ENCODE peak calls at places on chromosomes 5 and 9, in nine cellular contexts. K is thoracic aorta, P is right lobe of liver, J is osteocyte, D is ascending aorta, A is OCI-LY7, Z is neural progenitor cell, T is foreskin fibroblast, C is choroid plexus epithelial cell. S is an unnamed sample.

GRCh38 chr5:76473676-76474075 is 70.6 kb downstream of the IQGAP2 start:
- DNase-seq in K (no peak), T (no peak), C (no peak), D (no peak), P (no peak), Z (no peak), A (peak), J (no peak), S (peak)

GRCh38 chr9:127059648-127060365 is 62.6 kb downstream of the ANGPTL2 start:
- DNase-seq in J (peak), K (no peak), C (no peak), T (no peak), A (peak), D (peak), P (no peak), Z (no peak), S (peak)

GRCh38 chr9:97387936-97388684 is 23.8 kb upstream of the TDRD7 start:
- DNase-seq in P (no peak), C (no peak), J (no peak), A (no peak), K (no peak), Z (no peak), T (no peak), D (no peak), S (peak)

GRCh38 chr9:137183980-137184595 is 4.3 kb downstream of the ANAPC2 start:
- DNase-seq in P (no peak), Z (no peak), C (no peak), K (no peak), A (no peak), J (no peak), D (no peak), T (no peak), S (no peak)

GRCh38 chr5:115471674-115472073 is 72.9 kb downstream of the FEM1C start:
- DNase-seq in Z (no peak), A (no peak), J (no peak), C (no peak), D (no peak), P (peak), T (peak), K (no peak), S (no peak)

GRCh38 chr9:17578911-17579793 is at the start of gene SH3GL2:
- DNase-seq in D (no peak), C (peak), J (no peak), P (no peak), Z (peak), K (no peak), A (no peak), T (no peak), S (peak)

GRCh38 chr9:3865373-3865772 is 339.6 kb upstream of the RFX3 start:
- DNase-seq in A (no peak), T (peak), K (no peak), P (no peak), D (no peak), J (no peak), Z (no peak), C (no peak), S (no peak)

GRCh38 chr9:97984188-97985057 is 1.3 kb downstream of the ANP32B start:
- DNase-seq in D (peak), A (peak), C (peak), Z (peak), J (peak), K (peak), P (peak), T (peak), S (peak)

GRCh38 chr5:3886521-3887461 is 291.2 kb downstream of the IRX1 start:
- DNase-seq in Z (no peak), P (no peak), K (no peak), A (no peak), T (no peak), D (no peak), C (no peak), J (no peak), S (no peak)

GRCh38 chr5:160083012-160083436 is 36.2 kb downstream of the PWWP2A start:
- DNase-seq in T (peak), Z (no peak), P (no peak), D (no peak), A (no peak), J (no peak), K (no peak), C (peak), S (no peak)

GRCh38 chr5:39195198-39195826 is 24.1 kb downstream of the FYB1 start:
- DNase-seq in D (no peak), J (no peak), K (no peak), T (no peak), Z (no peak), C (no peak), A (no peak), P (no peak), S (no peak)

GRCh38 chr9:3398232-3398648 is 127.6 kb downstream of the RFX3 start:
- DNase-seq in D (no peak), K (no peak), P (no peak), C (no peak), J (no peak), A (peak), T (no peak), Z (no peak), S (peak)

GRCh38 chr9:105832311-105832710 is 138.0 kb downstream of the TMEM38B start:
- DNase-seq in A (no peak), P (no peak), D (no peak), J (no peak), Z (no peak), K (no peak), C (no peak), T (no peak), S (no peak)

GRCh38 chr5:21810737-21811316 is 1042.3 kb downstream of the CDH12 start:
- DNase-seq in P (no peak), Z (peak), K (no peak), C (peak), A (peak), T (no peak), D (no peak), J (no peak), S (no peak)

GRCh38 chr5:155332618-155333017 is 319.1 kb downstream of the KIF4B start:
- DNase-seq in K (no peak), A (no peak), Z (no peak), T (no peak), C (no peak), J (no peak), D (no peak), P (no peak), S (no peak)

GRCh38 chr9:85723220-85723619 is 18.5 kb downstream of the AGTPBP1 start:
- DNase-seq in T (no peak), J (no peak), Z (peak), D (no peak), C (peak), P (no peak), K (no peak), A (no peak), S (no peak)

GRCh38 chr9:101562966-101563365 is 29.3 kb downstream of the RNF20 start:
- DNase-seq in Z (no peak), T (no peak), C (peak), K (no peak), P (no peak), D (no peak), J (no peak), A (no peak), S (no peak)

GRCh38 chr5:171757853-171758535 is 27.6 kb upstream of the SMIM23 start:
- DNase-seq in J (no peak), Z (no peak), C (peak), D (no peak), K (no peak), A (no peak), P (no peak), T (peak), S (no peak)

GRCh38 chr5:87020099-87020934 is 247.4 kb upstream of the RASA1 start:
- DNase-seq in J (no peak), A (peak), T (peak), P (no peak), D (peak), K (no peak), Z (peak), C (peak), S (peak)

GRCh38 chr9:15213249-15213648 is 93.8 kb downstream of the TTC39B start:
- DNase-seq in P (no peak), K (no peak), T (no peak), D (no peak), A (no peak), Z (no peak), C (no peak), J (no peak), S (no peak)

GRCh38 chr9:113600871-113601545 is 137.5 kb downstream of the RGS3 start:
- DNase-seq in T (no peak), C (no peak), Z (no peak), A (no peak), P (no peak), K (no peak), D (no peak), J (no peak), S (no peak)

GRCh38 chr9:112334319-112334828 is 955 bp upstream of the PTBP3 start:
- DNase-seq in A (peak), J (no peak), K (no peak), C (peak), P (no peak), T (peak), Z (peak), D (no peak), S (peak)

GRCh38 chr9:100426532-100427365 is at the start of gene MSANTD3:
- DNase-seq in K (no peak), Z (peak), J (peak), T (peak), P (peak), C (peak), D (peak), A (peak), S (peak)

GRCh38 chr5:20113031-20113685 is 125.2 kb upstream of the CDH18 start:
- DNase-seq in J (no peak), Z (no peak), K (no peak), P (no peak), A (no peak), D (no peak), T (no peak), C (peak), S (no peak)

GRCh38 chr9:135105211-135105745 is 17.8 kb downstream of the OLFM1 start:
- DNase-seq in Z (no peak), C (no peak), K (no peak), D (no peak), T (no peak), A (no peak), P (no peak), J (no peak), S (no peak)

GRCh38 chr9:127202461-127203139 is 62.0 kb upstream of the GARNL3 start:
- DNase-seq in K (no peak), T (no peak), Z (no peak), A (no peak), C (no peak), P (no peak), J (no peak), D (no peak), S (no peak)

GRCh38 chr9:34546834-34547827 is 24.3 kb upstream of the ENHO start:
- DNase-seq in K (no peak), J (no peak), T (peak), C (peak), D (peak), Z (peak), A (peak), P (peak), S (peak)

GRCh38 chr5:122105909-122106308 is 23.4 kb upstream of the ZNF474 start:
- DNase-seq in C (no peak), P (no peak), Z (no peak), D (no peak), A (no peak), T (no peak), J (no peak), K (no peak), S (no peak)

GRCh38 chr9:90838098-90838497 is 36.5 kb downstream of the SYK start:
- DNase-seq in Z (no peak), A (peak), D (no peak), K (no peak), J (no peak), T (no peak), C (peak), P (no peak), S (no peak)

GRCh38 chr5:89211836-89212235 is 328.9 kb upstream of the MEF2C start:
- DNase-seq in J (no peak), T (peak), A (no peak), C (peak), K (no peak), Z (no peak), P (no peak), D (no peak), S (no peak)

GRCh38 chr9:136043386-136044054 is 51.6 kb downstream of the NACC2 start:
- DNase-seq in D (peak), C (no peak), P (peak), K (no peak), J (peak), T (no peak), A (no peak), Z (no peak), S (no peak)

GRCh38 chr9:134366223-134367031 is 40.2 kb downstream of the RXRA start:
- DNase-seq in A (no peak), T (peak), P (peak), K (peak), C (peak), Z (no peak), D (peak), J (peak), S (no peak)

GRCh38 chr5:126516133-126516532 is 78.9 kb downstream of the ALDH7A1 start:
- DNase-seq in J (no peak), Z (no peak), P (no peak), T (peak), K (no peak), C (peak), D (no peak), A (no peak), S (no peak)

GRCh38 chr5:125140855-125141254 is 394.4 kb upstream of the ZNF608 start:
- DNase-seq in T (peak), A (peak), J (no peak), K (no peak), P (no peak), Z (peak), D (no peak), C (peak), S (no peak)

GRCh38 chr9:124735121-124735520 is 36.0 kb downstream of the NR6A1 start:
- DNase-seq in J (no peak), A (peak), K (no peak), C (peak), P (no peak), D (no peak), T (peak), Z (no peak), S (no peak)

GRCh38 chr5:55634204-55634785 is 77.8 kb downstream of the SLC38A9 start:
- DNase-seq in J (no peak), C (peak), T (no peak), Z (no peak), P (no peak), K (no peak), D (no peak), A (no peak), S (no peak)

GRCh38 chr5:17620627-17621026 is 10.4 kb downstream of the TAF11L12 start:
- DNase-seq in K (no peak), A (no peak), Z (no peak), D (no peak), J (no peak), P (no peak), C (no peak), T (no peak), S (peak)

GRCh38 chr5:89421035-89421434 is 538.1 kb upstream of the MEF2C start:
- DNase-seq in P (no peak), T (no peak), A (no peak), C (peak), Z (no peak), J (no peak), D (no peak), K (no peak), S (no peak)

GRCh38 chr9:92970467-92970923 is 23.2 kb downstream of the FGD3 start:
- DNase-seq in C (peak), T (no peak), P (no peak), D (no peak), K (no peak), J (peak), A (no peak), Z (peak), S (peak)

DNA sequence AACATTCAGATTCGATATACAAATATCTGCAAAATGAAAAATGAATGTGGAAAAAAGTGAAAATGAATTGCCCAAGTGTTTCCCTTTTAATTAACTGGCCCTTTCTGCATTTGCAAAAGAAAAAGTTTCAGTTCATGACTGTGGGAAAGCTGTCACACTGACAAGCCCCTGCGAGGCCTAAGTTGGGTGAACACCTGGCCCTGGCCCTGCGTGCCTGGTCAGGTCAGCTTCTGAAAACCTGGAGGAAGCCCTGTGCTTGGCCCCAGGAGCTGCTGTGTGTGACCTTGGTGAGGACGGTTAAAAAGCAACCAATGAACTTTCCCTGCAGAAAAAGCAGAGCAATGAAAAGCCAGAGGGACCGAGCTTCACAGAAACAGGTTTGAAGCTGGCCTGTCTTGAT is 41.0 kb upstream of the SHC3 start:
- DNase-seq in A (no peak), P (no peak), D (no peak), T (no peak), C (no peak), K (no peak), Z (no peak), J (no peak), S (no peak)
- TF ChIP-seq CTCF in A (no peak), P (no peak), D (no peak), T (no peak), C (no peak), K (no peak), Z (no peak), J (no peak), S (no peak)

DNA sequence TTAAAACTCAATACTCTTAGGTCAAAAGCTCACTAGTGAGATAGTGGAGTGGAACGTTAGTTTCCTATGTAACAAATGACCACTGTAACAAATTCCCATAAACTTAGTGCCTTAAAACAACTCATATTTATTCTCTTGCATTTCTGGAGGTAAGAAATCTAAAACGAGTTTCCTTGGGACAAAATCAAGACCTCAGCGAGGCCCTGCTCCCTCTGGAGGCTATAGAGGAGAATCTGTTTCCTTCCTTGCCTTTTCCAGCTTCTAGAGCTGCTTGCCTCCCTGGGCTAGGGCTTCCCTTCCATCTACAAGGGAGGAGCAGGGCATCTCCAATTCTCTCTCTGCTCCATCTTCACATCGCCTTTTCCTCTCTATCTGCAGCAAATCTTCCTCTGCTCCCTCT is 32.0 kb downstream of the SEMA5A start:
- DNase-seq in A (no peak), T (peak), J (no peak), C (peak), D (no peak), K (no peak), Z (peak), P (no peak), S (no peak)
- TF ChIP-seq CTCF in A (no peak), T (peak), J (peak), C (peak), D (no peak), K (peak), Z (peak), P (no peak), S (no peak)

GRCh38 chr5:148584103-148584502 is 70.2 kb downstream of the HTR4 start:
- DNase-seq in P (no peak), T (no peak), C (no peak), D (no peak), Z (no peak), J (no peak), K (no peak), A (no peak), S (no peak)

GRCh38 chr5:148583421-148583965 is 70.8 kb downstream of the HTR4 start:
- DNase-seq in Z (no peak), T (no peak), J (no peak), P (no peak), A (no peak), D (no peak), C (no peak), K (no peak), S (no peak)

GRCh38 chr5:148586796-148587195 is 67.5 kb downstream of the HTR4 start:
- DNase-seq in C (no peak), D (no peak), J (no peak), T (no peak), A (no peak), K (no peak), P (no peak), Z (peak), S (no peak)

DNA sequence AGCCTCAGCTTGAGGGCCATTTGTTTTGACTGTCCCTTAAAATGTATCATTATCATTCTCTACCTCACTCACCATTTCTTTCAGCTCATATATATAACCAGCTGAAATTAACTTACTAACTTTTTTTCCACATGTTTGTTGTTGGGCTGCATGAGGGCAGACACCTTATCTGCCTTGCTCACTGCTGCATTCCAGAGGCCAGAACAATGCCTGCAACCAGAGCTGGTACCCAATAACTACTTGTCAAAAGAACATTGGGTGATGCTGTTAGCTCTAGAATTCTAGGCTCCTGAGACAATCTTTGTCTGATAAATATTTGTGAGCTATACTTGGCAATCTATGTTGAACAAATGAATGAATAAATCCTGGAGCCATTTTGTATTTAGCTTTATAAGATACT is 68.3 kb downstream of the HTR4 start:
- DNase-seq in T (no peak), A (no peak), K (no peak), C (peak), J (no peak), Z (peak), P (no peak), D (no peak), S (no peak)
- TF ChIP-seq CTCF in T (no peak), A (peak), K (no peak), C (no peak), J (no peak), Z (peak), P (no peak), D (no peak), S (no peak)

GRCh38 chr5:34802834-34803563 is 36.0 kb upstream of the TTC23L start:
- DNase-seq in Z (no peak), P (no peak), K (no peak), D (no peak), J (no peak), T (no peak), A (no peak), C (no peak), S (no peak)
- TF ChIP-seq CTCF in Z (no peak), P (no peak), K (no peak), D (no peak), J (no peak), T (no peak), A (no peak), C (no peak), S (no peak)

GRCh38 chr5:68460147-68460760 is 244.7 kb downstream of the PIK3R1 start:
- DNase-seq in T (peak), Z (peak), K (no peak), C (peak), A (peak), J (no peak), P (no peak), D (no peak), S (peak)
- TF ChIP-seq CTCF in T (peak), Z (peak), K (peak), C (peak), A (peak), J (peak), P (peak), D (peak), S (peak)